ENCODE peak calls at places on chromosome 22, in four cellular contexts. A is cardiac septum, F is GM20000, I is astrocyte. Y is an unnamed sample.

GRCh38 chr22:39967103-39967829 is 7.1 kb downstream of the TMA7B start:
- DNase-seq in A (no peak), F (no peak), I (peak), Y (peak)

GRCh38 chr22:45585437-45585755 is 82.7 kb downstream of the FBLN1 start:
- DNase-seq in A (no peak), F (no peak), I (peak), Y (peak)

GRCh38 chr22:40594924-40595323 is 41.6 kb downstream of the MRTFA start:
- DNase-seq in A (no peak), F (no peak), I (no peak), Y (no peak)

GRCh38 chr22:49934144-49934890 is 15.9 kb downstream of the CRELD2 start:
- DNase-seq in A (peak), F (no peak), I (peak), Y (no peak)

GRCh38 chr22:22746963-22747933 is 102.8 kb downstream of the GGTLC2 start:
- DNase-seq in A (no peak), F (no peak), I (no peak), Y (no peak)

GRCh38 chr22:46289244-46289891 is 7.3 kb upstream of the GTSE1 start:
- DNase-seq in A (no peak), F (no peak), I (no peak), Y (no peak)

GRCh38 chr22:27348634-27349033 is 452.9 kb downstream of the MN1 start:
- DNase-seq in A (no peak), F (no peak), I (peak), Y (no peak)

GRCh38 chr22:43317252-43317651 is 25.9 kb downstream of the SCUBE1 start:
- DNase-seq in A (no peak), F (no peak), I (no peak), Y (no peak)

GRCh38 chr22:27125539-27125938 is 468.2 kb downstream of the MIAT start:
- DNase-seq in A (no peak), F (no peak), I (peak), Y (no peak)

GRCh38 chr22:37739000-37739399 is 42.2 kb downstream of the TRIOBP start:
- DNase-seq in A (no peak), F (no peak), I (no peak), Y (peak)

Y was measured in hepatic stellate cell.